ENCODE peak calls at places on chromosomes 5 and 9, in four cellular contexts. A is NB4, Z is A549, G is HepG2. E is an unnamed sample.

GRCh38 chr5:139474815-139475791 is 4.3 kb downstream of the SMIM33 start:
- DNase-seq in A (peak; percentile 98), Z (no peak), G (no peak), E (no peak)

GRCh38 chr5:167442922-167443321 is 848.5 kb upstream of the WWC1 start:
- DNase-seq in A (no peak), Z (no peak), G (no peak), E (no peak)

GRCh38 chr9:89623925-89624420 is 19.2 kb downstream of the GADD45G start:
- DNase-seq in A (no peak), Z (no peak), G (no peak), E (no peak)

GRCh38 chr5:130715541-130715940 is 449.5 kb downstream of the HINT1 start:
- DNase-seq in A (no peak), Z (no peak), G (no peak), E (no peak)

GRCh38 chr5:107516452-107517184 is 154.1 kb downstream of the EFNA5 start:
- DNase-seq in A (no peak), Z (no peak), G (no peak), E (no peak)

GRCh38 chr9:121354141-121354540 is 15.9 kb downstream of the STOM start:
- DNase-seq in A (no peak), Z (no peak), G (peak; percentile 3), E (peak; percentile 98)

GRCh38 chr5:147169399-147169798 is 65.4 kb upstream of the STK32A start:
- DNase-seq in A (no peak), Z (no peak), G (peak; percentile 62), E (no peak)

GRCh38 chr9:127580879-127581278 is 31.2 kb upstream of the STXBP1 start:
- DNase-seq in A (no peak), Z (no peak), G (no peak), E (no peak)

GRCh38 chr9:132509921-132510874 is 72.2 kb upstream of the BARHL1 start:
- DNase-seq in A (no peak), Z (no peak), G (no peak), E (no peak)

GRCh38 chr5:166441-167372 is 24.6 kb upstream of the LRRC14B start:
- DNase-seq in A (no peak), Z (no peak), G (no peak), E (no peak)

GRCh38 chr9:117546894-117547293 is 132.0 kb upstream of the ASTN2 start:
- DNase-seq in A (no peak), Z (no peak), G (no peak), E (peak; percentile 13)

GRCh38 chr5:61416410-61416809 is 84.4 kb downstream of the ZSWIM6 start:
- DNase-seq in A (no peak), Z (no peak), G (no peak), E (no peak)

GRCh38 chr5:143194206-143194605 is 209.3 kb downstream of the NR3C1 start:
- DNase-seq in A (peak; percentile 66), Z (no peak), G (no peak), E (no peak)

GRCh38 chr5:75363111-75363510 is 26.1 kb downstream of the HMGCR start:
- DNase-seq in A (no peak), Z (no peak), G (no peak), E (no peak)

GRCh38 chr5:10453564-10453963 is 11.9 kb downstream of the ROPN1L start:
- DNase-seq in A (no peak), Z (no peak), G (no peak), E (no peak)

GRCh38 chr5:16963821-16964220 is 27.7 kb upstream of the MYO10 start:
- DNase-seq in A (no peak), Z (no peak), G (no peak), E (no peak)

GRCh38 chr5:117455236-117456233 is 880.9 kb upstream of the SEMA6A start:
- DNase-seq in A (peak; percentile 19), Z (no peak), G (peak; percentile 22), E (no peak)

GRCh38 chr5:33524476-33524875 is 83.7 kb downstream of the TARS1 start:
- DNase-seq in A (peak; percentile 14), Z (no peak), G (no peak), E (no peak)

GRCh38 chr5:115936031-115936430 is 26.2 kb upstream of the LVRN start:
- DNase-seq in A (no peak), Z (no peak), G (no peak), E (no peak)

GRCh38 chr9:127021664-127022337 is 100.6 kb downstream of the ANGPTL2 start:
- DNase-seq in A (no peak), Z (no peak), G (no peak), E (no peak)

GRCh38 chr9:113578279-113578865 is 114.8 kb downstream of the RGS3 start:
- DNase-seq in A (no peak), Z (no peak), G (no peak), E (no peak)
- TF ChIP-seq CTCF in A (no peak), Z (no peak), G (no peak), E (no peak)

GRCh38 chr5:93790401-93790800 is 49.0 kb upstream of the POU5F2 start:
- DNase-seq in A (peak; percentile 12), Z (no peak), G (no peak), E (no peak)
- TF ChIP-seq MYC in A (no peak), Z (no peak), G (no peak), E (no peak)

GRCh38 chr5:54081415-54081814 is 229.0 kb downstream of the ARL15 start:
- DNase-seq in A (no peak), Z (no peak), G (no peak), E (no peak)
- TF ChIP-seq POLR2A in A (no peak), Z (no peak), G (no peak), E (no peak)

DNA sequence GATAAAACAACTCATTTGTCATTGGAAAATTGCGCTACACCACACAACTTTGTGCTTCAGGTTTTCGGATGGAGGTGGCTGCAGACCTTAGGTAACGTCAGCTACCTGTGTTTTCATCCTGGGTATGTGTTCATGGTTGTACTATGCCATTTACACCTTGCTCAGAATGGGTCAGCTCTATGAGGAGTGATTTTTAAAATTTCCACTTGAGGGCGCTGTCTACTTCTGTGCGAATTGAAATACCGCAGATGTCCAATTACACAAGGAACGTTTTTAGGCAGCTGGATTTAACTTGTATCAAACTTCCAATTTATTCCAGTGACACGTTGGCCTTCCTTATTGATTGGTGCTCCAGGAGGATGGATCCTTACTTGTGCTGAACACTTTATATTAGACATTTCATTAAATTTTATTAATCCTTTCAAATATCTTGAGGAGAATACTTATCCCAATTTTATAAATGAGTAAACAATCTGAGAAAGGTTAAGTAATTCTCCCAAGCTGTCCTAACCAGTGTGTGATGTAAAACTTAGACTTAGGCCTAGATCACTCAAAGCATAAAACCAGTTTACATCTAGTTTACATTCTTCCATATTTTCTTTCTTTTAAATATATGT is 23.4 kb downstream of the DMRTA1 start:
- DNase-seq in A (no peak), Z (peak; percentile 30), G (peak; percentile 24), E (peak; percentile 58)
- TF ChIP-seq CTCF in A (no peak), Z (peak; percentile 82), G (peak; percentile 68), E (peak; percentile 69)

GRCh38 chr5:100903036-100903887 is at the start of gene ST8SIA4:
- DNase-seq in A (peak; percentile 96), Z (no peak), G (no peak), E (peak; percentile 91)

GRCh38 chr5:100905259-100905914 is 2.3 kb upstream of the ST8SIA4 start:
- DNase-seq in A (peak; percentile 62), Z (no peak), G (no peak), E (no peak)

GRCh38 chr5:100902406-100903035 is 561 bp downstream of the ST8SIA4 start:
- DNase-seq in A (peak; percentile 71), Z (no peak), G (no peak), E (peak; percentile 65)

GRCh38 chr5:100901851-100902341 is 1.2 kb downstream of the ST8SIA4 start:
- DNase-seq in A (peak; percentile 93), Z (no peak), G (no peak), E (peak; percentile 86)

GRCh38 chr5:100904259-100904822 is 1.3 kb upstream of the ST8SIA4 start:
- DNase-seq in A (peak; percentile 72), Z (no peak), G (no peak), E (no peak)
- TF ChIP-seq MYC in A (no peak), Z (no peak), G (no peak), E (no peak)

GRCh38 chr9:77177894-77178794 is 810 bp downstream of the VPS13A start:
- DNase-seq in A (peak; percentile 69), Z (peak; percentile 51), G (peak; percentile 9), E (peak; percentile 49)

GRCh38 chr9:77176106-77176505 is 1.2 kb upstream of the VPS13A start:
- DNase-seq in A (no peak), Z (no peak), G (no peak), E (no peak)

GRCh38 chr9:77175152-77175551 is 2.2 kb upstream of the VPS13A start:
- DNase-seq in A (peak; percentile 69), Z (no peak), G (no peak), E (no peak)

GRCh38 chr9:77176686-77177142 is 620 bp upstream of the VPS13A start:
- DNase-seq in A (no peak), Z (no peak), G (no peak), E (no peak)

GRCh38 chr9:77177143-77177893 is at the start of gene VPS13A:
- DNase-seq in A (peak; percentile 96), Z (peak; percentile 84), G (peak; percentile 84), E (peak; percentile 91)
- TF ChIP-seq POLR2A in A (peak; percentile 77), Z (peak; percentile 75), G (peak; percentile 55), E (peak; percentile 40)

DNA sequence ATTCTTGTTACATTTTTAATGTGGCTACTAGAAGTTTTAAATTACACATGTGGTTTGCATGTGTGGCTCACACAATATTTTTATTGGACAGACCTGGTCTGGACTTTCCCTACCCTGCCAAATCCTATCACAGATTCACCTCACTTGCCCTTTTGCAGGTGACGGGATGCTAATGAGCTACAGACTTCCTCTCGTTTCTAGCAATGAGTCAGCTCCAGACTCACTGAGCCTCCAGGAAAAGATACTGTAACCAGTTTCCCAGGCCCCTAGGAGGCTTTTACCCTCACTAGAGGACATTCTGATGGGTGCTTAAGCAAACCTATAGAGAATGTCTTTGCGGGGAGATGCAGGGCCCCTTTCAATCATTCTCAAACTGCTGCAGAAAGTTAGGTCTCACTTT is 135.4 kb downstream of the WDR41 start:
- DNase-seq in A (no peak), Z (no peak), G (no peak), E (no peak)
- TF ChIP-seq CTCF in A (no peak), Z (no peak), G (no peak), E (no peak)

GRCh38 chr5:151931260-151931659 is 6.6 kb upstream of the GLRA1 start:
- DNase-seq in A (no peak), Z (no peak), G (no peak), E (no peak)

GRCh38 chr5:151926186-151926585 is 1.5 kb upstream of the GLRA1 start:
- DNase-seq in A (no peak), Z (no peak), G (no peak), E (no peak)

GRCh38 chr5:151923865-151924264 is 786 bp downstream of the GLRA1 start:
- DNase-seq in A (peak; percentile 51), Z (peak; percentile 25), G (no peak), E (no peak)

GRCh38 chr5:151924564-151925395 is at the start of gene GLRA1:
- DNase-seq in A (peak; percentile 65), Z (peak; percentile 31), G (peak; percentile 24), E (peak; percentile 28)

GRCh38 chr5:151925396-151925750 is 722 bp upstream of the GLRA1 start:
- DNase-seq in A (no peak), Z (no peak), G (no peak), E (no peak)
- TF ChIP-seq MYC in A (no peak), Z (no peak), G (no peak), E (no peak)

E was measured in endothelial cell of umbilical vein.